ENCODE peak calls at places on chromosome 21, in six cellular contexts. G is CD8-positive, alpha-beta T cell; Z is activated B cell treated with CpG ODN at 0.5 μM for 24 hours; E is lower leg skin; V is nephron progenitor cell; L is brain microvascular endothelial cell. F is an unnamed sample.

GRCh38 chr21:45839274-45839673 is 142.3 kb upstream of the COL6A1 start:
- DNase-seq in Z (no peak), L (no peak), E (no peak), V (no peak), G (no peak), F (no peak)

GRCh38 chr21:20418353-20418752 is 579.9 kb upstream of the NCAM2 start:
- DNase-seq in L (no peak), V (no peak), G (no peak), Z (no peak), E (no peak), F (no peak)

GRCh38 chr21:31520506-31521163 is 138.9 kb upstream of the SOD1 start:
- DNase-seq in Z (no peak), E (no peak), L (peak), V (no peak), G (no peak), F (no peak)

GRCh38 chr21:45853703-45854342 is 127.7 kb upstream of the COL6A1 start:
- DNase-seq in V (no peak), Z (no peak), E (no peak), G (no peak), L (no peak), F (no peak)

GRCh38 chr21:45981641-45982255 is at the start of gene COL6A1:
- DNase-seq in V (peak), E (peak), Z (peak), G (no peak), L (no peak), F (peak)

GRCh38 chr21:45080639-45081414 is 6.4 kb downstream of the ADARB1 start:
- DNase-seq in L (peak), E (no peak), G (no peak), Z (no peak), V (no peak), F (no peak)

GRCh38 chr21:29300547-29301138 is 1.9 kb downstream of the BACH1 start:
- DNase-seq in V (no peak), G (no peak), E (no peak), Z (no peak), L (no peak), F (no peak)

GRCh38 chr21:46152939-46153258 is 2.5 kb downstream of the FTCD start:
- DNase-seq in E (no peak), V (no peak), Z (no peak), G (no peak), L (no peak), F (no peak)

GRCh38 chr21:45355573-45355972 is 49.4 kb upstream of the COL18A1 start:
- DNase-seq in E (no peak), Z (no peak), V (no peak), G (no peak), L (no peak), F (no peak)

GRCh38 chr21:29181799-29182470 is 51.5 kb downstream of the MAP3K7CL start:
- DNase-seq in L (peak), V (no peak), G (no peak), E (no peak), Z (no peak), F (no peak)

GRCh38 chr21:17514124-17514481 is 1.3 kb downstream of the CXADR start:
- DNase-seq in Z (no peak), G (no peak), E (no peak), V (no peak), L (peak), F (no peak)

GRCh38 chr21:44996983-44997936 is 57.4 kb downstream of the SLX9 start:
- DNase-seq in G (no peak), V (no peak), Z (no peak), E (no peak), L (no peak), F (no peak)

GRCh38 chr21:31117046-31117916 is 79.0 kb upstream of the KRTAP19-8 start:
- DNase-seq in V (no peak), L (peak), E (no peak), G (no peak), Z (no peak), F (no peak)

GRCh38 chr21:21114456-21114855 is 116.2 kb downstream of the NCAM2 start:
- DNase-seq in L (no peak), G (no peak), V (no peak), E (no peak), Z (no peak), F (no peak)

GRCh38 chr21:41581592-41582228 is 73.8 kb upstream of the TMPRSS2 start:
- DNase-seq in L (no peak), Z (no peak), G (no peak), E (no peak), V (no peak), F (no peak)
- TF ChIP-seq CTCF in L (no peak), Z (no peak), G (no peak), E (no peak), V (no peak), F (no peak)

DNA sequence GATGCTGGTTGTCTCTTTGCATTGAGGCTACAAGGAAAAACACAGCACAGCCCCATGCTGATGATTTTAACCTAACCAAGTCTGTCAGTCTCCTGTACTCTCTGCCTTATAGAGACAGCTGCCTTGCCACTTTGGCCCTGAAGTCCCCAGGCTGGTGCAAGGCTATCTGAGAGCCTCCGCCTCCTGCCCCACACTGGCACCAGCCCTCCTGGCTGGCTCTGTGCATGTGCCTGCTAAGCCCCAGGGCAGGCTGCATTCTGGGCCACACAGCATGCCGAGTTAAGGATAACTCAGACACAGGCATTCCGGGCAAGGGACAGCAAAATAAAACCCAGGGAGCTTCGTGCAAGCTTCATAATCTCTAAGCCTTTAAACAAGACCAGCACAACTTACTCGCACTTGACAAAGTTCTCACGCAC is 910 bp downstream of the RUNX1 start:
- DNase-seq in E (no peak), Z (no peak), V (no peak), L (no peak), G (no peak), F (no peak)
- TF ChIP-seq CTCF in E (no peak), Z (no peak), V (no peak), L (no peak), G (no peak), F (no peak)

GRCh38 chr21:33937146-33937545 is 21.5 kb upstream of the ATP5PO start:
- DNase-seq in E (no peak), Z (no peak), G (no peak), L (no peak), V (no peak), F (no peak)
- TF ChIP-seq CTCF in E (no peak), Z (no peak), G (no peak), L (no peak), V (no peak), F (no peak)

GRCh38 chr21:42765656-42766055 is 112.2 kb downstream of the PDE9A start:
- DNase-seq in Z (no peak), L (no peak), E (no peak), G (no peak), V (no peak), F (no peak)
- TF ChIP-seq CTCF in Z (no peak), L (no peak), E (no peak), G (no peak), V (no peak), F (no peak)

DNA sequence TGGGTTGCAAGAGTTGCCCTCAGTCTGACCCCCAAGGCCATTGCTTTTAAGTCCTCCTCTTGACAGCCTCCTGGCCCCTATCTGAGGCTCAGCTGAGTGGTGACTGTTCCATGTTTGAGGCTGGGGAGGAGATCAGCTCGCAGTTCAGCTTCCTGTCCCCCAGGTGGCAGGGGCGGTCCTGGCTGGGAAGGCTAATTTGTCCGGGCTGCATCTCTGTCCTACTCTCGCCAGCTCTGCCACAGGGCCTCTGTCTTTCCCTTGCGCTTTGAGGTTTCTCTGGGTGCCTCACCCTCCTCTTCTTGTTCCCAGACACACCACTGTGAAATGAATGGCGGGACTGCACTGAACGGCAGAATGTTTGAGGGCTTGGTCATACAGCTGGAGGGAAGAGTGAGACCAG is 157.3 kb downstream of the KCNJ6 start:
- DNase-seq in G (no peak), V (peak), L (peak), Z (no peak), E (no peak), F (peak)
- TF ChIP-seq CTCF in G (no peak), V (peak), L (peak), Z (no peak), E (no peak), F (peak)

F was measured in progenitor cell of endocrine pancreas.